ENCODE peak calls at places on chromosomes 5 and 9, in seven cellular contexts. T is heart left ventricle, U is PC-3, Y is brain microvascular endothelial cell, S is upper lobe of right lung, Z is mammary epithelial cell, E is heart right ventricle. K is an unnamed sample.

GRCh38 chr5:151912360-151912759 is 12.3 kb downstream of the GLRA1 start:
- DNase-seq in T (peak; percentile 35), U (peak; percentile 10), Y (peak; percentile 12), S (no peak), Z (no peak), E (no peak), K (no peak)

GRCh38 chr9:134744542-134745295 is 103.1 kb downstream of the COL5A1 start:
- DNase-seq in T (no peak), U (no peak), Y (no peak), S (no peak), Z (no peak), E (no peak), K (no peak)

GRCh38 chr5:109744261-109744660 is 54.5 kb downstream of the MAN2A1 start:
- DNase-seq in T (no peak), U (no peak), Y (no peak), S (no peak), Z (no peak), E (no peak), K (no peak)

GRCh38 chr5:157286761-157287211 is 20.9 kb downstream of the CYFIP2 start:
- DNase-seq in T (peak; percentile 64), U (no peak), Y (no peak), S (no peak), Z (no peak), E (peak; percentile 52), K (no peak)

GRCh38 chr9:133680250-133680975 is 44.2 kb downstream of the DBH start:
- DNase-seq in T (peak; percentile 24), U (no peak), Y (no peak), S (no peak), Z (no peak), E (no peak), K (no peak)

GRCh38 chr5:89929173-89929572 is 480.4 kb downstream of the CETN3 start:
- DNase-seq in T (peak; percentile 12), U (no peak), Y (no peak), S (no peak), Z (no peak), E (no peak), K (peak; percentile 4)

GRCh38 chr9:117643288-117643654 is 60.9 kb upstream of the TLR4 start:
- DNase-seq in T (no peak), U (no peak), Y (no peak), S (no peak), Z (no peak), E (no peak), K (no peak)

GRCh38 chr5:168314735-168315411 is 23.4 kb downstream of the WWC1 start:
- DNase-seq in T (no peak), U (peak; percentile 95), Y (peak; percentile 85), S (peak; percentile 87), Z (peak; percentile 93), E (no peak), K (peak; percentile 97)

GRCh38 chr9:20884985-20885593 is 146.4 kb downstream of the HACD4 start:
- DNase-seq in T (peak; percentile 49), U (peak; percentile 54), Y (peak; percentile 60), S (no peak), Z (peak; percentile 37), E (peak; percentile 24), K (peak; percentile 45)

GRCh38 chr9:21688108-21689102 is 114.0 kb upstream of the MTAP start:
- DNase-seq in T (no peak), U (peak; percentile 84), Y (peak; percentile 53), S (no peak), Z (peak; percentile 87), E (no peak), K (peak; percentile 95)

GRCh38 chr5:95087819-95088317 is 197.0 kb downstream of the MCTP1 start:
- DNase-seq in T (peak; percentile 35), U (no peak), Y (no peak), S (no peak), Z (peak; percentile 23), E (no peak), K (no peak)

GRCh38 chr9:98992885-98993569 is 49.3 kb downstream of the COL15A1 start:
- DNase-seq in T (no peak), U (no peak), Y (no peak), S (no peak), Z (no peak), E (no peak), K (no peak)

GRCh38 chr9:6079386-6079785 is 64.0 kb upstream of the RANBP6 start:
- DNase-seq in T (no peak), U (no peak), Y (no peak), S (no peak), Z (no peak), E (no peak), K (no peak)

GRCh38 chr5:123814796-123815479 is 303.0 kb downstream of the CSNK1G3 start:
- DNase-seq in T (no peak), U (no peak), Y (no peak), S (no peak), Z (no peak), E (no peak), K (no peak)

GRCh38 chr5:169629847-169630548 is 7.1 kb upstream of the DOCK2 start:
- DNase-seq in T (no peak), U (peak; percentile 86), Y (peak; percentile 86), S (no peak), Z (peak; percentile 29), E (no peak), K (peak; percentile 58)

GRCh38 chr5:11903614-11904269 is 504 bp downstream of the CTNND2 start:
- DNase-seq in T (peak; percentile 52), U (peak; percentile 57), Y (no peak), S (peak; percentile 56), Z (no peak), E (peak; percentile 21), K (no peak)
- H3K4me3 ChIP-seq in T (peak overlapping the region; percentile 59), U (peak overlapping the region; percentile 71), Y (peak overlapping the region; percentile 35), S (no peak overlapping the region), Z (no peak overlapping the region), E (peak overlapping the region; percentile 36), K (no peak overlapping the region)

DNA sequence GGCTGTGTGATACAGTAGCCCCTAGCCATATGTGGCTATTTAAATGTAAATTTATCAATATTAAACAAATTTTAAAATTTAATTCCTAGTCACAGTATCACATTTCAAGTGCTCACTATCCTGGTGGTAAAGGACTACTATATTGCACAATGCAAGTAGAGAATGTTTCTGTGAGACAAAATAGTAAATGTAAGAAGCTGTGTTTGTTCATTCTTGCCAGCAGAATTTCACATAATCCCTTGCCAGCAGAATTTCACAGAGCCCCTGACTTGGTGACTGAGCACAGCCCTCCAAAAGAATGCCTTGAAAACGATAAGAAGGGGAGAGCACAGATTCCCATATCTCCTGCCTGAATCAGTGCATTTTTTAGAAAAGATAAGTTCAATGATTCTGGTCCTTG is 75.9 kb upstream of the SELENOP start:
- DNase-seq in T (no peak), U (no peak), Y (no peak), S (no peak), Z (no peak), E (no peak), K (no peak)
- H3K36me3 ChIP-seq in T (no peaks in the 10 kb centered on the region), U (no peaks in the 10 kb centered on the region), Y (no peaks in the 10 kb centered on the region), S (no peaks in the 10 kb centered on the region), Z (no peaks in the 10 kb centered on the region), E (no peaks in the 10 kb centered on the region), K (no peaks in the 10 kb centered on the region)

GRCh38 chr9:116316231-116316630 is 162.6 kb downstream of the PAPPA start:
- DNase-seq in T (no peak), U (no peak), Y (no peak), S (no peak), Z (no peak), E (no peak), K (no peak)

GRCh38 chr9:116310212-116310611 is 156.6 kb downstream of the PAPPA start:
- DNase-seq in T (no peak), U (no peak), Y (no peak), S (no peak), Z (no peak), E (no peak), K (no peak)

GRCh38 chr9:116317503-116317902 is 163.9 kb downstream of the PAPPA start:
- DNase-seq in T (no peak), U (no peak), Y (no peak), S (no peak), Z (no peak), E (no peak), K (no peak)

GRCh38 chr9:116312221-116312620 is 158.6 kb downstream of the PAPPA start:
- DNase-seq in T (no peak), U (no peak), Y (no peak), S (no peak), Z (no peak), E (no peak), K (no peak)

DNA sequence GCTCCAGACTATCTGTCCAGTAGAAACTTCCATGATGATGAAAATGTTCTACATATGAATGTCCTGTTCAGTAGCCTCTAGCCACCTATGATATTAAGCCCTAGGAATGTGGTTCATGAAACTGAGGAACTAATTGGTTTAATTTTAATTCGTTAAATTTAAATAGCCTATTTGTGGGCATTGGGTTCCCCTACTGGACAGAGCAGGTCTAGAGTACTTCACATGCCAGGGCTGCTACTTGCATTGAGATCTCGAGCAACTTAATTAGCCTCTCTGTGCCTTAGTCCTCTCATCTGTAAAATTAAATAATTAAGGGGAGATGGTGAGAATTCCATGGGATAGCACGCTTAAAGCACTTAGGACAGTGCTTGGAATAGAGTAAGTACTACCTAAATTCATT is 160.0 kb downstream of the PAPPA start:
- DNase-seq in T (no peak), U (peak; percentile 3), Y (no peak), S (no peak), Z (no peak), E (no peak), K (no peak)
- TF ChIP-seq CTCF in T (no peak), U (no peak), Y (peak; percentile 38), S (no peak), Z (peak; percentile 18), E (no peak), K (no peak)

GRCh38 chr5:59584858-59585846 is 308.4 kb downstream of the PDE4D start:
- DNase-seq in T (no peak), U (no peak), Y (no peak), S (no peak), Z (no peak), E (no peak), K (no peak)

GRCh38 chr5:59586811-59587340 is 306.6 kb downstream of the PDE4D start:
- DNase-seq in T (no peak), U (no peak), Y (no peak), S (no peak), Z (no peak), E (no peak), K (no peak)

GRCh38 chr5:59591162-59591561 is 302.4 kb downstream of the PDE4D start:
- DNase-seq in T (no peak), U (peak; percentile 2), Y (no peak), S (no peak), Z (peak; percentile 82), E (no peak), K (peak; percentile 85)

GRCh38 chr5:59588922-59589321 is 304.6 kb downstream of the PDE4D start:
- DNase-seq in T (no peak), U (peak; percentile 23), Y (peak; percentile 56), S (no peak), Z (peak; percentile 64), E (no peak), K (peak; percentile 80)

GRCh38 chr5:59587489-59588337 is 305.8 kb downstream of the PDE4D start:
- DNase-seq in T (peak; percentile 61), U (peak; percentile 54), Y (peak; percentile 74), S (peak; percentile 68), Z (no peak), E (peak; percentile 43), K (peak; percentile 51)
- H3K4me3 ChIP-seq in T (no peak overlapping the region), U (peak overlapping the region; percentile 63), Y (peak overlapping the region; percentile 18), S (peak overlapping the region; percentile 28), Z (no peak overlapping the region), E (peak overlapping the region; percentile 23), K (no peak overlapping the region)

GRCh38 chr5:127375124-127375523 is 84.5 kb downstream of the MEGF10 start:
- DNase-seq in T (no peak), U (no peak), Y (no peak), S (no peak), Z (no peak), E (no peak), K (no peak)
- H3K36me3 ChIP-seq in T (no peaks in the 10 kb centered on the region), U (no peaks in the 10 kb centered on the region), Y (no peaks in the 10 kb centered on the region), S (no peaks in the 10 kb centered on the region), Z (no peaks in the 10 kb centered on the region), E (no peaks in the 10 kb centered on the region), K (no peaks in the 10 kb centered on the region)

K was measured in bronchial epithelial cell.